ENCODE peak calls at places on chromosomes 11 and 22, in nine cellular contexts. M, K, F, B, I, J, Y, G and A are unnamed samples.

GRCh38 chr11:36605221-36606216 is 7.5 kb upstream of the RAG2 start:
- DNase-seq in F (no peak), G (no peak), I (no peak), Y (no peak), K (no peak), J (no peak), B (no peak), M (no peak), A (no peak)

GRCh38 chr11:101477926-101478325 is 105.9 kb downstream of the TRPC6 start:
- DNase-seq in G (no peak), K (no peak), B (no peak), F (no peak), Y (no peak), J (no peak), I (no peak), M (no peak), A (no peak)

GRCh38 chr22:27113211-27114030 is 456.0 kb downstream of the MIAT start:
- DNase-seq in J (peak), F (no peak), Y (no peak), K (no peak), M (peak), B (peak), I (no peak), G (peak), A (no peak)

GRCh38 chr11:134242376-134242775 is 10.8 kb downstream of the THYN1 start:
- DNase-seq in B (no peak), M (no peak), K (no peak), G (no peak), J (no peak), Y (no peak), F (no peak), I (no peak), A (no peak)

GRCh38 chr11:112440518-112440917 is 179.9 kb upstream of the PLET1 start:
- DNase-seq in M (no peak), F (no peak), Y (peak), J (no peak), K (no peak), G (no peak), B (no peak), I (no peak), A (no peak)

GRCh38 chr22:49052023-49052538 is 775.6 kb downstream of the BRD1 start:
- DNase-seq in J (no peak), B (no peak), Y (no peak), I (no peak), K (no peak), G (peak), M (no peak), F (peak), A (peak)

GRCh38 chr22:35043251-35043931 is 22.6 kb upstream of the ISX start:
- DNase-seq in M (no peak), F (no peak), G (no peak), J (no peak), K (no peak), Y (no peak), I (no peak), B (no peak), A (no peak)

GRCh38 chr11:12749442-12749841 is 75.2 kb downstream of the TEAD1 start:
- DNase-seq in B (no peak), G (no peak), I (no peak), F (no peak), Y (no peak), K (no peak), J (no peak), M (no peak), A (no peak)

GRCh38 chr11:9758676-9759518 is 95.0 kb downstream of the SWAP70 start:
- DNase-seq in K (peak), G (peak), J (peak), F (peak), M (no peak), Y (peak), B (peak), I (peak), A (peak)